ENCODE peak calls at places on chromosomes 13 and 19, in seven cellular contexts. P is anterior cingulate cortex, Q is upper lobe of right lung, M is right cardiac atrium, V is A549, T is bronchial epithelial cell, G is nucleus accumbens. U is an unnamed sample.

GRCh38 chr19:55358943-55359908 is 3.8 kb downstream of the GARIN5B start:
- DNase-seq in M (no peak), T (peak; percentile 33), P (no peak), Q (no peak), V (no peak), G (no peak), U (peak; percentile 90)

GRCh38 chr13:80249906-80250513 is 90.9 kb downstream of the SPRY2 start:
- DNase-seq in P (no peak), M (no peak), V (no peak), T (no peak), G (no peak), Q (no peak), U (no peak)

GRCh38 chr13:24747248-24748151 is 16.5 kb upstream of the RNF17 start:
- DNase-seq in G (no peak), V (peak; percentile 41), Q (peak; percentile 64), M (no peak), T (no peak), P (no peak), U (no peak)

GRCh38 chr13:66657165-66657895 is 572.8 kb downstream of the PCDH9 start:
- DNase-seq in M (peak; percentile 62), T (peak; percentile 100), G (no peak), Q (no peak), P (peak; percentile 34), V (peak; percentile 98), U (peak; percentile 99)

GRCh38 chr13:79307866-79308298 is 98.2 kb downstream of the RBM26 start:
- DNase-seq in P (peak; percentile 30), Q (no peak), G (no peak), M (no peak), V (peak; percentile 1), T (peak; percentile 16), U (peak; percentile 50)

GRCh38 chr13:74562381-74562780 is 428.2 kb upstream of the KLF12 start:
- DNase-seq in T (no peak), G (no peak), Q (no peak), V (no peak), M (no peak), P (no peak), U (no peak)

GRCh38 chr19:2675892-2676291 is 26.6 kb downstream of the GNG7 start:
- DNase-seq in G (no peak), M (no peak), V (no peak), P (no peak), T (no peak), Q (no peak), U (no peak)

GRCh38 chr13:35617420-35617819 is 140.9 kb upstream of the MAB21L1 start:
- DNase-seq in G (no peak), M (no peak), T (no peak), V (no peak), P (no peak), Q (no peak), U (no peak)

GRCh38 chr13:109720758-109721184 is 65.6 kb downstream of the IRS2 start:
- DNase-seq in P (no peak), Q (no peak), V (peak; percentile 61), G (no peak), M (no peak), T (no peak), U (no peak)

GRCh38 chr19:18203408-18203862 is 407 bp downstream of the RAB3A start:
- DNase-seq in T (no peak), Q (peak; percentile 79), V (no peak), G (peak; percentile 46), P (peak; percentile 61), M (peak; percentile 55), U (no peak)

GRCh38 chr13:91181892-91182291 is 165.6 kb upstream of the MIR17HG start:
- DNase-seq in T (no peak), V (no peak), Q (no peak), M (no peak), P (no peak), G (no peak), U (no peak)

GRCh38 chr19:54390942-54391577 is 24.2 kb upstream of the TTYH1 start:
- DNase-seq in V (peak; percentile 80), M (no peak), Q (no peak), P (peak; percentile 52), T (peak; percentile 35), G (peak; percentile 42), U (peak; percentile 69)

GRCh38 chr19:4139614-4140236 is 13.7 kb upstream of the CREB3L3 start:
- DNase-seq in G (peak; percentile 57), M (peak; percentile 72), T (peak; percentile 51), P (peak; percentile 42), Q (peak; percentile 92), V (peak; percentile 72), U (peak; percentile 78)

GRCh38 chr19:53982056-53982455 is 9.4 kb upstream of the CACNG6 start:
- DNase-seq in G (no peak), V (no peak), M (no peak), T (no peak), Q (no peak), P (no peak), U (no peak)

GRCh38 chr19:14505488-14506239 is 9.7 kb upstream of the GIPC1 start:
- DNase-seq in T (peak; percentile 90), V (peak; percentile 95), P (no peak), Q (peak; percentile 90), M (no peak), G (peak; percentile 14), U (peak; percentile 89)

GRCh38 chr19:17448190-17448967 is at the start of gene TMEM221:
- DNase-seq in T (no peak), M (peak; percentile 66), G (peak; percentile 5), Q (peak; percentile 69), V (peak; percentile 66), P (peak; percentile 26), U (no peak)

GRCh38 chr19:6527893-6528543 is 2.8 kb upstream of the TNFSF9 start:
- DNase-seq in M (no peak), Q (no peak), T (no peak), G (no peak), V (no peak), P (no peak), U (no peak)

GRCh38 chr19:52398091-52398461 is 427 bp downstream of the ZNF528 start:
- DNase-seq in T (no peak), P (no peak), G (no peak), V (no peak), M (no peak), Q (no peak), U (no peak)

GRCh38 chr19:28358604-28359003 is 854.3 kb downstream of the UQCRFS1 start:
- DNase-seq in G (no peak), Q (no peak), V (no peak), P (no peak), T (no peak), M (no peak), U (no peak)

GRCh38 chr13:81104316-81104715 is 763.4 kb upstream of the SPRY2 start:
- DNase-seq in V (no peak), P (no peak), G (no peak), Q (no peak), M (no peak), T (no peak), U (no peak)

GRCh38 chr13:26325876-26326275 is 71.9 kb downstream of the CDK8 start:
- DNase-seq in T (peak; percentile 26), P (no peak), Q (no peak), G (no peak), M (no peak), V (no peak), U (no peak)

GRCh38 chr13:49225358-49226042 is 5.4 kb downstream of the MLNR start:
- DNase-seq in T (peak; percentile 37), G (no peak), Q (no peak), M (no peak), P (no peak), V (no peak), U (peak; percentile 71)

GRCh38 chr19:45179063-45179847 is 671 bp downstream of the BLOC1S3 start:
- DNase-seq in G (no peak), V (no peak), M (peak; percentile 64), P (no peak), T (no peak), Q (peak; percentile 81), U (peak; percentile 42)

GRCh38 chr19:5194641-5195040 is 146.0 kb downstream of the PTPRS start:
- DNase-seq in M (no peak), T (no peak), Q (no peak), P (no peak), V (no peak), G (no peak), U (no peak)

GRCh38 chr19:46042252-46042883 is 1.6 kb upstream of the IGFL4 start:
- DNase-seq in P (no peak), Q (no peak), M (no peak), V (no peak), T (no peak), G (no peak), U (no peak)

GRCh38 chr13:40386586-40386985 is 279.9 kb downstream of the FOXO1 start:
- DNase-seq in P (no peak), G (no peak), Q (no peak), T (peak; percentile 79), M (no peak), V (no peak), U (peak; percentile 51)

GRCh38 chr13:33230178-33230881 is 55.2 kb downstream of the STARD13 start:
- DNase-seq in V (no peak), M (no peak), Q (no peak), P (no peak), G (no peak), T (peak; percentile 70), U (peak; percentile 56)

GRCh38 chr13:44402902-44403719 is 29.5 kb downstream of the SERP2 start:
- DNase-seq in V (no peak), G (no peak), Q (no peak), T (no peak), M (no peak), P (no peak), U (no peak)

GRCh38 chr19:35122687-35123551 is 7.3 kb downstream of the FXYD3 start:
- DNase-seq in M (no peak), Q (no peak), V (no peak), G (no peak), P (no peak), T (peak; percentile 92), U (peak; percentile 98)

GRCh38 chr13:46839399-46839798 is 42.4 kb upstream of the ESD start:
- DNase-seq in M (no peak), V (no peak), P (no peak), T (no peak), Q (no peak), G (no peak), U (no peak)

GRCh38 chr19:39183100-39183499 is 13.7 kb upstream of the NCCRP1 start:
- DNase-seq in G (no peak), P (no peak), M (no peak), Q (no peak), T (peak; percentile 27), V (no peak), U (no peak)

GRCh38 chr13:78341032-78341431 is 262.3 kb downstream of the POU4F1 start:
- DNase-seq in T (no peak), M (no peak), P (no peak), V (no peak), G (no peak), Q (no peak), U (no peak)

GRCh38 chr13:77810430-77810829 is 108.2 kb downstream of the EDNRB start:
- DNase-seq in G (no peak), M (no peak), V (peak; percentile 25), T (peak; percentile 37), P (no peak), Q (no peak), U (peak; percentile 59)

GRCh38 chr19:11067356-11068113 is 21.7 kb upstream of the LDLR start:
- DNase-seq in M (no peak), P (no peak), T (peak; percentile 32), G (no peak), V (no peak), Q (no peak), U (no peak)

GRCh38 chr19:51887522-51888498 is at the start of gene ZNF577:
- DNase-seq in Q (peak; percentile 87), M (peak; percentile 92), T (peak; percentile 80), G (peak; percentile 93), P (peak; percentile 90), V (no peak), U (no peak)

U was measured in MCF 10A.